ENCODE peak calls at places on chromosomes 2 and 18, in five cellular contexts. V is breast epithelium, O is heart left ventricle, P is A549, S is stomach. A is an unnamed sample.

GRCh38 chr18:59918320-59918755 is 18.5 kb downstream of the PMAIP1 start:
- DNase-seq in V (no peak), O (peak; percentile 44), P (peak; percentile 66), S (peak; percentile 35), A (no peak)

GRCh38 chr2:199804831-199805230 is 46.2 kb downstream of the FTCDNL1 start:
- DNase-seq in V (no peak), O (no peak), P (no peak), S (no peak), A (no peak)

GRCh38 chr18:6239716-6240115 is 175.0 kb downstream of the L3MBTL4 start:
- DNase-seq in V (no peak), O (no peak), P (no peak), S (no peak), A (no peak)

GRCh38 chr2:101658387-101658786 is 39.1 kb upstream of the MAP4K4 start:
- DNase-seq in V (no peak), O (no peak), P (no peak), S (no peak), A (no peak)

GRCh38 chr2:83874712-83875430 is 584.2 kb downstream of the SUCLG1 start:
- DNase-seq in V (no peak), O (no peak), P (no peak), S (no peak), A (no peak)

GRCh38 chr2:207112397-207112796 is 53.4 kb downstream of the KLF7 start:
- DNase-seq in V (no peak), O (no peak), P (no peak), S (no peak), A (no peak)

GRCh38 chr18:74517236-74517630 is 17.1 kb upstream of the CNDP1 start:
- DNase-seq in V (no peak), O (no peak), P (no peak), S (peak; percentile 23), A (no peak)

GRCh38 chr2:160484859-160485520 is 8.6 kb downstream of the RBMS1 start:
- DNase-seq in V (no peak), O (no peak), P (no peak), S (no peak), A (no peak)

GRCh38 chr2:8656160-8656641 is 25.7 kb upstream of the ID2 start:
- DNase-seq in V (no peak), O (no peak), P (peak; percentile 21), S (no peak), A (no peak)

GRCh38 chr2:28048341-28048740 is 157.8 kb downstream of the BABAM2 start:
- DNase-seq in V (no peak), O (no peak), P (no peak), S (no peak), A (no peak)

GRCh38 chr18:59056706-59057492 is 82.8 kb upstream of the SEC11C start:
- DNase-seq in V (peak; percentile 80), O (peak; percentile 78), P (peak; percentile 74), S (peak; percentile 85), A (peak; percentile 69)

GRCh38 chr2:239459056-239459455 is 58.2 kb upstream of the HDAC4 start:
- DNase-seq in V (peak; percentile 47), O (no peak), P (no peak), S (peak; percentile 18), A (no peak)

GRCh38 chr2:80105020-80105419 is 199.5 kb downstream of the LRRTM1 start:
- DNase-seq in V (no peak), O (no peak), P (no peak), S (no peak), A (no peak)

GRCh38 chr2:105919191-105919811 is 174.6 kb downstream of the NCK2 start:
- DNase-seq in V (no peak), O (peak; percentile 54), P (no peak), S (peak; percentile 34), A (no peak)

GRCh38 chr18:1522249-1522615 is 617.6 kb downstream of the ADCYAP1 start:
- DNase-seq in V (no peak), O (no peak), P (no peak), S (no peak), A (no peak)

GRCh38 chr2:162686336-162686735 is 152.2 kb downstream of the KCNH7 start:
- DNase-seq in V (no peak), O (no peak), P (no peak), S (no peak), A (no peak)

GRCh38 chr2:44942304-44943030 is 965 bp downstream of the SIX3 start:
- DNase-seq in V (no peak), O (no peak), P (no peak), S (no peak), A (no peak)

GRCh38 chr2:85902496-85902895 is 13.7 kb upstream of the ST3GAL5 start:
- DNase-seq in V (no peak), O (no peak), P (no peak), S (no peak), A (no peak)

GRCh38 chr18:75784413-75784812 is 356.9 kb upstream of the SMIM21 start:
- DNase-seq in V (no peak), O (no peak), P (no peak), S (no peak), A (no peak)

DNA sequence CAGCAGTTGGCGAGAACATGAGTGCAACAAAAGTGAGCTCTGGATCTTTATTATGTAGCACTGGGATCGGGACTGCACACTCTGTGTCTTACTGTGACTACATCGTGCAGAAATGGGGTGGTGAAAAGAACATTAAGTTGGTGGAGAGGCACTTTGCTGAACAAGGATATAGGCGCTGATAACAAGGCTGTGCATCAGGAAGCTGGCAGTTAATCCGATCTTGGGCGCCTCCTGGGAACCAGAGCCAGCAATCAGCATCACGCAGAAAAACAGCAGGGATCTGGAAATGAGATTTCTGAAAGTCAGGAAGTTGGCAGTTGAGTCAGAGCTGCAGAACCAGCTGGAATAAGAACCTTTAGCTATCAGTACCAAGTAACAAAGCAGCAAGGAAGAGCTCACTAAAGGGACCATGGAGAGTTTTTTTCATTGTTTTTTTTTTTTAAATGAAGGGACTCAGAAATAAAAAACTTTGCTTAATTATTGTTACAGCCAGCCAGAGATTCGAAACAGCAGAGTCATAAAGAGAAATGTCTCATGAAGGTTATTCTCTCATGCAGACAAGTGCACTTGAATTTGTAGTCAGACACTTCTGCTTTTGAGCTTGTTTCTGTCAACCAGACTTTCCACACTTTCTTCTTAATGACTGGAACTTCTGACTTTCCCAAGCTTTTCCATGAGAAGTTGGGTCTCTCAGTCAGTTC is 22.8 kb upstream of the MYO3B start:
- DNase-seq in V (no peak), O (no peak), P (peak; percentile 42), S (no peak), A (no peak)
- TF ChIP-seq CTCF in V (no peak), O (no peak), P (no peak), S (no peak), A (no peak)

DNA sequence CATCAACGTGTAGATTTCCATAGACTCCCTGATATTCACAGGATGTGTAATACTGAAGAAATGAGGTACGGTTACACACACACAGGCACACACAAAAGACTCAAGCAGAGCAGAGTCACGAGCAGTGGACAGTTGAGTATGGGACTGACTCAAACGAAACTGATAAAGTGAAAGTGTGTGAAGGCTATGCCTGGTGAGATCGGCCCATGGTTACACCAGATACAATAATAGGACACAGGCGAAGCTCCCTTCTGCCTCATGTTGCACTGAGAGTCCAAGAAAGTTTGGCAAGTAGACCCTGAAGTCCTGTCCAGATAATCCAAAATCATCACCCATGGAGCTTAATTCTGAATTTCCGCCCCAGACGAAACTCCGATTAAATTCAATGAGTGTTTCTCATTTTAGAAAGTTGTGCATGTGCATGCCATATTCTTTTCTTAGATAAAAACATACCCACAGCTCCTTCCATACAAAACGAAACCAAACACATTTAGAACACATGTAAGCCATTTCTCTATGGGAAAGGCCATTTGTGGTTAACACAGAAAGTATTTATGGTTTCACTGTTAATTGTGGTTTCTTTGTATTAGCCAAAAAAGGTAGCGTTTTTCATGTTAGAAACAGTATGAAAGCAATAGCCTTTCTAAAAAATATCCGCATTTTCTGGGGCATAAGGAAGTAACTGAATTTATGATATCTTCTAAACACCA is 567.7 kb downstream of the PLCL1 start:
- DNase-seq in V (no peak), O (no peak), P (no peak), S (no peak), A (no peak)
- H3K4me3 ChIP-seq in V (peak overlapping the region; percentile 37), O (no peak overlapping the region), P (no peak overlapping the region), S (no peak overlapping the region), A (no peak overlapping the region)

GRCh38 chr2:1633092-1633721 is 111.1 kb downstream of the PXDN start:
- DNase-seq in V (no peak), O (no peak), P (no peak), S (peak; percentile 24), A (no peak)

GRCh38 chr2:1633936-1634587 is 110.3 kb downstream of the PXDN start:
- DNase-seq in V (no peak), O (no peak), P (no peak), S (peak; percentile 19), A (no peak)

GRCh38 chr2:1635826-1636225 is 108.5 kb downstream of the PXDN start:
- DNase-seq in V (no peak), O (no peak), P (no peak), S (peak; percentile 17), A (no peak)

GRCh38 chr2:1636791-1637415 is 107.4 kb downstream of the PXDN start:
- DNase-seq in V (no peak), O (no peak), P (no peak), S (no peak), A (no peak)

DNA sequence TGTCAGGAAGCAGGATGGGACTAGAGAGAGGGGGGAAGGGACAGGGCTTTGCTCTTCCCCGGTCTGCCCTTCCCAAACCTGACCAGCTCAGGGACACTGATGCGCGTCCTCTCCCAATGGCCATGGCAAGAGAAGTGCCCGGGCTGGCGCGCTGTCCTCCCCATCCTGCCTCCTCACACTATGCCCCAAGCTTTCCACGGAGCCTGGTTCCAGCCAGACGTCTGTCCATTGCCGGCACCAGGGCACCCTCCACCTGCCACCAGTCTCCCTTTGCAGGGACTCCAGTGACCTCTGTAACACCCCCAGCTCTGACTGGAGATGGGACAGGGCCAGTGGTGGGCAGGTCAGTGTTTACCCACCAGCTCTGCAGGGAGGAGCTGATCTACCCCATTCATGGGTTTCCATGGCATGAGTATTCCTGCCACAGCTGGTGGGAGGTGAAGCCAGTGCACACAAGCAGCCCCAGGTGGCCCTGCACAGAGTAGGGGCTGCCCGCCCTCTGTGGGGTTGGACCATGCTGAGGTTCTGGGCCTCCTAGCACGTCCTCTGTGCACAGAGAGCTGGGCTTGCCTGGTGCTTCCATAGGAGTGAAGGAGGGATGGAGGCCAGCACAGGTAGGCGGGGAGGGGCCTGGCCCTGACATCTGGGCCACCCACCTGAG is 109.5 kb downstream of the PXDN start:
- DNase-seq in V (no peak), O (no peak), P (no peak), S (peak; percentile 19), A (no peak)
- TF ChIP-seq POLR2A in V (no peak), O (no peak), P (no peak), S (no peak), A (no peak)

DNA sequence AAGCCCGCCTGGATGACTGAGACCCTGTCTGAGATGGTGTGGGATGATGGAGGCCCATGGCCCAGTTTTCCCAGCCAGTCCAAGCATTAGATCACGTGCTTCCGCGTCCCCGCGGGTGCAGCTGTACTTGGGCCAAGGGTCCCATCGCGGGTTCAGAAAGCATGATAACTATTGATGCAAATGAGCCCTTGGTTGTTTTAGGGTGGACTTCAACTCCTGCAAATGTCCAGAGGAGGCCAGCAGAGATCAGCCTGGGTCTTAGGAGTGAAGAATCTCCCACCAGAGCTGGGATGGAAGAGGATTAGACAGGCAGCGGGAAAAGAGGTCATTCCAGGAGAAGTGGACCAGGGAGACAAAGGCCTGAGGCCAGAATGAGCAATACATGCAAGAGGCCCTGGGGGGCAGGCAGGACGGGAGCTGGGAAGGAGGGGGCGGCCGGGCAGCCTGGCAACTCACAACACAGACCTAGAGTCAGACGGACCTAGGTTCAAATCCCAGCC is 89.9 kb upstream of the TMEM247 start:
- DNase-seq in V (no peak), O (peak; percentile 56), P (no peak), S (no peak), A (no peak)
- TF ChIP-seq CTCF in V (no peak), O (no peak), P (no peak), S (no peak), A (no peak)

A was measured in uterus.